ENCODE peak calls at places on chromosomes 16 and 17, in five cellular contexts. Z is activated gamma-delta T cell treated with anti-CD3 and anti-CD28 coated beads, Interleukin-2, amount 50 U/mL, for 16 hours; T is T-helper 1 cell; Y is choroid plexus epithelial cell; U is substantia nigra. G is an unnamed sample.

GRCh38 chr17:44001461-44001920 is 2.9 kb upstream of the NAGS start:
- DNase-seq in Z (no peak), T (no peak), Y (no peak), U (no peak), G (peak; percentile 26)

GRCh38 chr17:47877368-47878034 is 18.5 kb upstream of the SP2 start:
- DNase-seq in T (no peak), U (no peak), Y (no peak), Z (no peak), G (no peak)

GRCh38 chr17:38454528-38454927 is 26.3 kb downstream of the ARHGAP23 start:
- DNase-seq in Y (peak; percentile 53), U (peak; percentile 93), Z (no peak), T (no peak), G (peak; percentile 90)

GRCh38 chr16:15967223-15967546 is 17.8 kb downstream of the ABCC1 start:
- DNase-seq in U (no peak), T (no peak), Y (no peak), Z (no peak), G (no peak)

GRCh38 chr17:12730931-12731521 is 58.3 kb upstream of the ARHGAP44 start:
- DNase-seq in U (no peak), Z (no peak), T (no peak), Y (peak; percentile 30), G (peak; percentile 88)

GRCh38 chr16:12208341-12209035 is 232.0 kb downstream of the SNX29 start:
- DNase-seq in T (no peak), U (no peak), Z (no peak), Y (no peak), G (peak; percentile 35)

GRCh38 chr17:78051186-78051972 is 77.2 kb downstream of the TMC6 start:
- DNase-seq in T (no peak), Y (no peak), U (no peak), Z (no peak), G (no peak)

GRCh38 chr17:75572713-75573539 is 14.7 kb upstream of the MYO15B start:
- DNase-seq in T (no peak), Y (no peak), U (no peak), Z (no peak), G (no peak)

GRCh38 chr17:38317081-38317480 is 20.1 kb downstream of the MRPL45 start:
- DNase-seq in Z (no peak), U (no peak), Y (no peak), T (no peak), G (no peak)

GRCh38 chr17:36195474-36196098 is 972 bp downstream of the CCL3L1 start:
- DNase-seq in Z (no peak), Y (peak; percentile 20), U (no peak), T (no peak), G (no peak)